ENCODE peak calls at places on chromosomes 6 and 20, in four cellular contexts. T, K, J and Y are unnamed samples.

GRCh38 chr6:166642646-166643045 is 15.6 kb upstream of the RPS6KA2 start:
- DNase-seq in T (no peak), K (no peak), J (no peak), Y (no peak)

GRCh38 chr6:1004885-1005635 is 306.8 kb upstream of the FOXQ1 start:
- DNase-seq in T (no peak), K (no peak), J (no peak), Y (no peak)

GRCh38 chr6:47300417-47300816 is 9.3 kb downstream of the TNFRSF21 start:
- DNase-seq in T (no peak), K (no peak), J (no peak), Y (no peak)

GRCh38 chr6:16243055-16243454 is 4.7 kb downstream of the GMPR start:
- DNase-seq in T (no peak), K (no peak), J (no peak), Y (no peak)

GRCh38 chr6:106124437-106125423 is 38.6 kb downstream of the PRDM1 start:
- DNase-seq in T (no peak), K (no peak), J (no peak), Y (no peak)

GRCh38 chr20:43096471-43096870 is 93.2 kb downstream of the PTPRT start:
- DNase-seq in T (no peak), K (peak), J (no peak), Y (no peak)

GRCh38 chr20:2305479-2305878 is 9.7 kb downstream of the TGM3 start:
- DNase-seq in T (no peak), K (no peak), J (no peak), Y (no peak)

GRCh38 chr20:62861732-62862336 is at the start of gene TCFL5:
- DNase-seq in T (peak), K (peak), J (peak), Y (no peak)

GRCh38 chr6:92023410-92023940 is 1395.9 kb downstream of the EPHA7 start:
- DNase-seq in T (no peak), K (no peak), J (no peak), Y (no peak)

GRCh38 chr20:23152308-23152892 is 66.3 kb upstream of the CD93 start:
- DNase-seq in T (peak), K (no peak), J (peak), Y (no peak)

GRCh38 chr20:61942526-61942925 is 123.2 kb downstream of the TAF4 start:
- DNase-seq in T (no peak), K (peak), J (no peak), Y (no peak)

GRCh38 chr6:27873101-27874030 is 38.8 kb downstream of the OR2B2 start:
- DNase-seq in T (no peak), K (peak), J (no peak), Y (peak)

GRCh38 chr6:14743465-14744211 is 502.2 kb upstream of the JARID2 start:
- DNase-seq in T (peak), K (no peak), J (peak), Y (no peak)

GRCh38 chr6:52497652-52498408 is 77.7 kb downstream of the EFHC1 start:
- DNase-seq in T (no peak), K (no peak), J (no peak), Y (peak)

GRCh38 chr6:56652994-56653393 is 10.3 kb upstream of the DST start:
- DNase-seq in T (peak), K (no peak), J (no peak), Y (no peak)

GRCh38 chr6:166765234-166765541 is 138.1 kb upstream of the RPS6KA2 start:
- DNase-seq in T (no peak), K (no peak), J (no peak), Y (no peak)

GRCh38 chr6:88455317-88455716 is 289.2 kb upstream of the CNR1 start:
- DNase-seq in T (no peak), K (no peak), J (no peak), Y (no peak)

GRCh38 chr6:38876470-38876869 is 161.4 kb downstream of the DNAH8 start:
- DNase-seq in T (no peak), K (no peak), J (no peak), Y (no peak)

GRCh38 chr6:118813795-118814194 is 80.2 kb upstream of the ASF1A start:
- DNase-seq in T (no peak), K (no peak), J (no peak), Y (no peak)

GRCh38 chr20:1185316-1185741 is 548 bp upstream of the TMEM74B start:
- DNase-seq in T (no peak), K (peak), J (peak), Y (no peak)

GRCh38 chr20:3671986-3672863 is 9.0 kb upstream of the GFRA4 start:
- DNase-seq in T (no peak), K (peak), J (no peak), Y (no peak)

GRCh38 chr20:23019403-23019802 is 15.7 kb upstream of the SSTR4 start:
- DNase-seq in T (no peak), K (no peak), J (no peak), Y (no peak)

GRCh38 chr6:155014715-155015300 is 19.7 kb downstream of the TIAM2 start:
- DNase-seq in T (no peak), K (no peak), J (no peak), Y (no peak)

GRCh38 chr6:76043690-76044089 is 28.8 kb downstream of the IMPG1 start:
- DNase-seq in T (no peak), K (no peak), J (no peak), Y (no peak)

GRCh38 chr6:113052513-113052912 is 705.4 kb downstream of the RFPL4B start:
- DNase-seq in T (no peak), K (no peak), J (no peak), Y (no peak)

GRCh38 chr20:45985573-45985972 is 13.6 kb upstream of the ZNF335 start:
- DNase-seq in T (peak), K (no peak), J (peak), Y (no peak)

GRCh38 chr6:7697820-7698623 is 27.9 kb upstream of the BMP6 start:
- DNase-seq in T (peak), K (no peak), J (peak), Y (no peak)

GRCh38 chr20:21099653-21100589 is 6.2 kb downstream of the LINC00237 start:
- DNase-seq in T (no peak), K (peak), J (peak), Y (no peak)

GRCh38 chr6:142531727-142532126 is 229.9 kb downstream of the ADGRG6 start:
- DNase-seq in T (no peak), K (no peak), J (no peak), Y (no peak)

GRCh38 chr20:58555078-58555765 is 40.0 kb upstream of the APCDD1L start:
- DNase-seq in T (no peak), K (no peak), J (no peak), Y (no peak)

GRCh38 chr20:64106435-64106961 is 867 bp downstream of the NPBWR2 start:
- DNase-seq in T (no peak), K (peak), J (no peak), Y (no peak)

GRCh38 chr6:14134211-14134910 is 16.8 kb downstream of the CD83 start:
- DNase-seq in T (no peak), K (no peak), J (no peak), Y (no peak)

GRCh38 chr6:125802383-125802782 is 11.6 kb downstream of the NCOA7 start:
- DNase-seq in T (no peak), K (no peak), J (no peak), Y (no peak)

DNA sequence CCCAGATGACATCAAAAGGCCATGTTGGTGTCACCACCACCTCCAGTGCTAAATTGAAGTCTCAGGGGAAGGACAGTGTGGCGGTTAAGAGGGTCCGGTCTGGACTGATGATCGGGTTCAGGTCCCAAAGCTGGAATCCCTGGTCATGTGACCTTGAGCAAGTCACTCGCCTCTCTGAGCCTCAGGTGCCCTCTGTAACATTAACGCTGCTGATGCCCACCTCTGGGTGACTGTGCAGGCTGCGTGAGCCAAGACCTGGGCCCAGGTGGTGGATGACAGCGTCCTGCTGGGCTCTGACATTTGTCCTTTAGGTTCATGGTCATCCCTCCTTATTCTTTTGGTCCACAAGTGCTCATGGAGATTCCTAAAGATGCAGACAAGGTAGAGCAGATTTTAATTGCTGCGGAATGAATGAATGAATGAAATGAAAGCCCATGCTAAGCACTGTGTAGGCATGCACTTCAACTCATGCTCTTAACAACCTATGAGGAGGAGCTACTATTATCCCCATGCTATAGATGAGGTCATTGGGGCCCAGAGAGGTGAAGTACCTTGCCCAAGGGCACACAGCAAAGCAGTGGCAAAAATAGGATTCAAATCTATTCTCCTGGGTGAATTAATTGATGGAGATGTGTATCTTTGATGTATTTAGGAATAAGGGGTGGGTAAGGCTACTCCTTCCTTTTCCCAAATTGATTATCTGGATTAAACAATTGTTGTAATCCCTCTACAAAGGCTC is 649 bp upstream of the BPIFB1 start:
- DNase-seq in T (no peak), K (no peak), J (no peak), Y (no peak)
- TF ChIP-seq TCF7 in T (no peak), K (no peak), J (no peak), Y (no peak)

GRCh38 chr6:11196511-11197174 is 35.8 kb downstream of the NEDD9 start:
- DNase-seq in T (no peak), K (no peak), J (no peak), Y (no peak)

GRCh38 chr6:11194399-11195274 is 37.8 kb downstream of the NEDD9 start:
- DNase-seq in T (no peak), K (no peak), J (no peak), Y (no peak)

GRCh38 chr6:11198663-11199603 is 33.5 kb downstream of the NEDD9 start:
- DNase-seq in T (no peak), K (no peak), J (no peak), Y (no peak)

GRCh38 chr6:11197846-11198245 is 34.6 kb downstream of the NEDD9 start:
- DNase-seq in T (no peak), K (no peak), J (no peak), Y (no peak)

DNA sequence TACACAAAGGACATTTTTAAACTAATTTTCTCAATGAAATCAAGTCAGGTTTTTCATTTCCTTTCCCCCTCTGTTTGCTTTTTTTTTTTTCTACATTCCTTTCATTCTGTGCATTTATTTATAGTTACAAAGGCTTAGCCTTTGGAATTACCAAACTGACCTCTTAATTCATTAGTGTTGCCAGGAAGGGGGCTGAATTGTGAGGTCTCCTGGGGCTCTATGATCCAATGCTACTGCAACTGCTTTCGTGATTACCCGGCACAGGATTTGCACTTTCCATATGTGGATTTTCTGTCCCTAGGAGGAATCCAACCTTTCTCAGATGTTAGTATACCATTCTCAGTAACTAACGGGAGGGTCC is 35.3 kb downstream of the NEDD9 start:
- DNase-seq in T (no peak), K (no peak), J (no peak), Y (no peak)
- TF ChIP-seq TCF7 in T (no peak), K (no peak), J (no peak), Y (no peak)

GRCh38 chr6:11317885-11318771 is 85.7 kb upstream of the NEDD9 start:
- DNase-seq in T (peak), K (no peak), J (no peak), Y (no peak)
- TF ChIP-seq TCF7 in T (no peak), K (no peak), J (no peak), Y (no peak)

DNA sequence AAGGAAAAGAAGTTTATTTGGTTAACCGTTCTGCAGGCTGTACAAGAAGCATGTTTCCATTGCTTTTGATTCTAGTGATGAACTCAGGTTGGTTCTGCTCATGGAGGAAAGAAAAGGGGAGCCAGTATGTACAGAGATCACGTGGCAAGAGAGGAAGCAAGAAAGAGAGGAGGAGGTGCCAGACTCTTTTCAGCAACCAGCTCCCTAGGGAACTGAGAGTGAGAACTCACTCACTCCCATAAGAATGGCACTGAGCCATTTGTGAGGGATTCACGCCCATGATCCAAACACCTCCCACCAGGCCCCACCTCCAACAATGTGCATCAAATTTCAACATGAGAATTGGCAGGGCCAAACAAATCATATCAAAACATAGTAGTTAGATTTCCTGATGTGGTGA is 649.1 kb downstream of the EPM2A start:
- DNase-seq in T (no peak), K (peak), J (no peak), Y (no peak)
- TF ChIP-seq TCF7 in T (no peak), K (no peak), J (no peak), Y (no peak)

GRCh38 chr6:30091577-30092381 is 16.2 kb upstream of the RNF39 start:
- DNase-seq in T (peak), K (no peak), J (no peak), Y (no peak)
- TF ChIP-seq TCF7 in T (no peak), K (no peak), J (no peak), Y (no peak)